ENCODE peak calls at places on chromosome 16, in ten cellular contexts. D is tibial nerve, Y is IMR-90, K is HCT116, G is uterus, T is sigmoid colon, S is body of pancreas, W is HepG2, X is spleen, Z is thyroid gland. A is an unnamed sample.

GRCh38 chr16:12611006-12611477 is 192.6 kb downstream of the CPPED1 start:
- DNase-seq in Z (no peak), Y (no peak), G (no peak), K (no peak), W (no peak), D (no peak), X (no peak), T (no peak), S (no peak), A (no peak)

GRCh38 chr16:25223964-25224363 is 7.2 kb downstream of the AQP8 start:
- DNase-seq in D (no peak), X (no peak), G (no peak), Y (no peak), S (no peak), T (no peak), W (no peak), K (no peak), Z (no peak), A (no peak)

GRCh38 chr16:87123356-87124001 is 193.7 kb downstream of the C16orf95 start:
- DNase-seq in Z (no peak), W (no peak), T (peak; percentile 24), D (no peak), K (no peak), G (no peak), S (no peak), X (no peak), Y (no peak), A (no peak)

GRCh38 chr16:67963325-67964321 is 4.8 kb downstream of the SLC12A4 start:
- DNase-seq in G (no peak), T (no peak), K (no peak), D (peak; percentile 46), Z (peak; percentile 69), Y (no peak), W (no peak), X (peak; percentile 75), S (peak; percentile 53), A (peak; percentile 48)

GRCh38 chr16:87602821-87603683 is 744 bp downstream of the JPH3 start:
- DNase-seq in Z (no peak), Y (no peak), W (no peak), K (no peak), G (no peak), D (no peak), X (no peak), T (no peak), S (no peak), A (no peak)

GRCh38 chr16:8182761-8183160 is 407.6 kb downstream of the TMEM114 start:
- DNase-seq in K (no peak), G (no peak), S (no peak), X (no peak), T (no peak), W (no peak), Z (no peak), Y (no peak), D (no peak), A (no peak)

GRCh38 chr16:11007714-11008240 is 63.4 kb downstream of the CLEC16A start:
- DNase-seq in X (no peak), T (no peak), G (no peak), S (no peak), D (no peak), W (no peak), K (no peak), Z (no peak), Y (no peak), A (no peak)

GRCh38 chr16:80369559-80369958 is 171.2 kb upstream of the DYNLRB2 start:
- DNase-seq in Y (peak; percentile 60), K (no peak), X (no peak), Z (no peak), W (peak; percentile 23), S (peak; percentile 37), D (peak; percentile 25), G (peak; percentile 52), T (peak; percentile 73), A (no peak)

GRCh38 chr16:50708373-50709060 is 15.1 kb downstream of the NOD2 start:
- DNase-seq in Z (no peak), W (no peak), Y (no peak), D (no peak), K (no peak), G (no peak), X (no peak), T (no peak), S (no peak), A (no peak)

GRCh38 chr16:51306116-51306515 is 155.0 kb upstream of the SALL1 start:
- DNase-seq in D (no peak), Z (no peak), W (no peak), T (no peak), S (no peak), X (no peak), G (no peak), Y (no peak), K (no peak), A (no peak)

GRCh38 chr16:4082474-4083044 is 33.7 kb downstream of the ADCY9 start:
- DNase-seq in W (no peak), Y (no peak), D (no peak), G (no peak), T (no peak), X (no peak), K (no peak), S (no peak), Z (no peak), A (no peak)

GRCh38 chr16:24189941-24190340 is 66.2 kb upstream of the CACNG3 start:
- DNase-seq in D (no peak), K (no peak), Z (no peak), X (no peak), T (no peak), G (no peak), Y (no peak), S (no peak), W (no peak), A (no peak)
- H3K27me3 ChIP-seq in D (no peaks in the 10 kb centered on the region), K (peaks cover 57% of the 10 kb centered on the region), Z (no peaks in the 10 kb centered on the region), X (no peaks in the 10 kb centered on the region), T (no peaks in the 10 kb centered on the region), G (no peaks in the 10 kb centered on the region), Y (no peaks in the 10 kb centered on the region), S (no peaks in the 10 kb centered on the region), W (no peaks in the 10 kb centered on the region), A (no peaks in the 10 kb centered on the region)

DNA sequence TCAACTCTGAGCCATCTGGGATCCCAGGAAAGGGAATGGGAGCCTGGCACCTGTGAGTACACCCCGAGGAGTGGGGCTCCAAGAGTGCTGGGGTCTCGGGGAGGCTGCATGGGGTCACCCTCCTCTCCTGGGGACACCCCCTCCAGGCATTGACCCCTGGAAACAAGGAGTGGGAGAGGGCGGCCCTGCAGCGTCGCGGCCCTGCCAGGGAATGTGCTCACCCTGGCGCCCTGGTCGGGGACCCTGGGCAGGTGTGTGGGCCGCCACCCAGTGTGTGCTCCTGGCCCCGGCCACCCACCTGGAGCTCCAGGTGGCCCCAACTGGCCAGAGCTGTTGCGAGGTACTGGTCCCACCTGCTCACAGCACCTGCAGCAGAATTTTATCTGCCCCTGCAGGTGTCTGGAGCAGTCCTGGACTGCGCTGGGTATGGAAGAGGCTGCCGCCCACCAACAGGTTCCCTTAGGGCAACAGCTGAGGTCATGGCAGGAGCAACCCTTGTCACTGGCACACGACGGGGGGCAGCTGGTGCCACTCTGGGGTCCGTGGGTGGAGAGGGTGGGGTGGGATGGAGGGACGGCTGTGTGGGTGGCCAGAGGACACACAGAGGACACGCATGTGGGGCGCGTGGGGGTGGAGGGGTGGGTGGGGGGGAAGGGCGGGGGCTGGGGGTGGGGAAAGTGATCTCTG is 5.4 kb upstream of the PABPN1L start:
- DNase-seq in W (no peak), D (no peak), S (no peak), T (no peak), G (no peak), K (no peak), Y (no peak), Z (no peak), X (no peak), A (no peak)
- TF ChIP-seq POLR2A in W (no peak), D (no peak), S (no peak), T (no peak), G (no peak), K (no peak), Y (no peak), Z (no peak), X (no peak), A (no peak)

GRCh38 chr16:70709961-70710360 is 24.1 kb upstream of the MTSS2 start:
- DNase-seq in K (no peak), W (no peak), D (no peak), Y (no peak), X (peak; percentile 90), Z (no peak), G (no peak), T (no peak), S (no peak), A (no peak)
- H3K27ac ChIP-seq in K (no peak overlapping the region), W (peak overlapping the region; percentile 9), D (no peak overlapping the region), Y (no peak overlapping the region), X (peak overlapping the region; percentile 78), Z (no peak overlapping the region), G (peak overlapping the region; percentile 94), T (peak overlapping the region; percentile 96), S (no peak overlapping the region), A (no peak overlapping the region)

GRCh38 chr16:1169285-1170075 is 16.6 kb downstream of the CACNA1H start:
- DNase-seq in K (no peak), W (no peak), Y (no peak), X (no peak), G (peak; percentile 84), Z (no peak), T (peak; percentile 92), D (no peak), S (no peak), A (peak; percentile 33)

GRCh38 chr16:1168837-1169236 is 15.9 kb downstream of the CACNA1H start:
- DNase-seq in D (no peak), G (no peak), Y (no peak), Z (no peak), T (no peak), W (no peak), X (no peak), K (no peak), S (no peak), A (no peak)

GRCh38 chr16:1171001-1171400 is 18.1 kb downstream of the CACNA1H start:
- DNase-seq in K (no peak), T (no peak), W (no peak), Z (no peak), S (no peak), Y (no peak), X (no peak), G (no peak), D (no peak), A (no peak)

GRCh38 chr16:1171854-1172428 is 19.0 kb downstream of the CACNA1H start:
- DNase-seq in X (no peak), T (peak; percentile 92), Z (no peak), S (no peak), D (no peak), G (peak; percentile 65), Y (no peak), W (no peak), K (no peak), A (no peak)

DNA sequence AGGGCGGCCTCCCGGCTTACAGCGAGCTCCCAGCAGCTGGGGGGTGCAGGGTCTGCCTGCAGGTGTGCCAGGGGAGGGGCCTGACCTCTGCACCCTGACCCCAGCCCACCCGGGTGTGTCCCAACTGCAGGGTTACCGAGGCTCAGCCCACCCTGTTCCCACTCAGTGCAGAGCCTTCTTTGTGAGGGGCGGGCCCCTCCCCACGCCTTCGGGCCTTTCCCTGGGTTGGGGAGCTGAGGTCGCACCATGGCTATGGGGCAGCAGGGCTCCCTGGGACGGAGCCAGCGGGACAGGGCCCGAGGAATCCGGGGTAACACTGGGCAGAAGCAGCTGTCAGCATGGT is 17.1 kb downstream of the CACNA1H start:
- DNase-seq in K (no peak), W (no peak), Y (no peak), T (no peak), D (no peak), G (no peak), Z (no peak), S (no peak), X (no peak), A (no peak)
- H3K27me3 ChIP-seq in K (no peaks in the 10 kb centered on the region), W (peaks cover 2% of the 10 kb centered on the region), Y (no peaks in the 10 kb centered on the region), T (no peaks in the 10 kb centered on the region), D (peaks cover 67% of the 10 kb centered on the region), G (no peaks in the 10 kb centered on the region), Z (no peaks in the 10 kb centered on the region), S (no peaks in the 10 kb centered on the region), X (no peaks in the 10 kb centered on the region), A (no peaks in the 10 kb centered on the region)